ENCODE peak calls at places on chromosomes 1 and 21, in six cellular contexts. Y, T, J, R, D and I are unnamed samples.

GRCh38 chr1:109274533-109275476 is 8.1 kb downstream of the PSRC1 start:
- DNase-seq in Y (no peak), T (no peak), J (no peak), R (peak; percentile 49), D (peak; percentile 65), I (no peak)

GRCh38 chr1:201904579-201904978 is 15.9 kb downstream of the SHISA4 start:
- DNase-seq in Y (no peak), T (no peak), J (no peak), R (peak; percentile 70), D (no peak), I (no peak)

GRCh38 chr1:11806307-11806936 is 431 bp downstream of the CLCN6 start:
- DNase-seq in Y (no peak), T (no peak), J (no peak), R (no peak), D (no peak), I (no peak)

GRCh38 chr1:14842891-14843290 is 244.4 kb downstream of the KAZN start:
- DNase-seq in Y (no peak), T (no peak), J (no peak), R (peak; percentile 87), D (no peak), I (no peak)

GRCh38 chr1:211133841-211134669 is at the start of gene KCNH1:
- DNase-seq in Y (peak; percentile 90), T (peak; percentile 88), J (peak; percentile 92), R (peak; percentile 92), D (peak; percentile 74), I (peak; percentile 88)

GRCh38 chr1:191904991-191905390 is 253.3 kb upstream of the RGS18 start:
- DNase-seq in Y (no peak), T (no peak), J (no peak), R (no peak), D (no peak), I (no peak)

GRCh38 chr1:192601145-192602048 is 25.8 kb downstream of the RGS1 start:
- DNase-seq in Y (no peak), T (no peak), J (no peak), R (no peak), D (no peak), I (no peak)

GRCh38 chr1:228013322-228014234 is 6.8 kb downstream of the WNT3A start:
- DNase-seq in Y (no peak), T (no peak), J (no peak), R (no peak), D (no peak), I (no peak)

GRCh38 chr21:37119421-37120218 is 46.6 kb downstream of the TTC3 start:
- DNase-seq in Y (peak; percentile 52), T (peak; percentile 5), J (peak; percentile 37), R (no peak), D (no peak), I (peak; percentile 8)

GRCh38 chr1:20632386-20632785 is 872 bp upstream of the PINK1 start:
- DNase-seq in Y (no peak), T (no peak), J (no peak), R (no peak), D (no peak), I (no peak)

GRCh38 chr1:92583821-92584760 is 97.4 kb upstream of the GFI1 start:
- DNase-seq in Y (no peak), T (no peak), J (no peak), R (no peak), D (no peak), I (no peak)

GRCh38 chr1:48793863-48794262 is 17.2 kb upstream of the BEND5 start:
- DNase-seq in Y (no peak), T (no peak), J (no peak), R (no peak), D (no peak), I (no peak)

GRCh38 chr21:23633447-23633846 is 1973.8 kb downstream of the MRPL39 start:
- DNase-seq in Y (no peak), T (no peak), J (no peak), R (no peak), D (no peak), I (no peak)

GRCh38 chr1:213714645-213715044 is 273.1 kb upstream of the PROX1 start:
- DNase-seq in Y (no peak), T (no peak), J (peak; percentile 17), R (no peak), D (no peak), I (no peak)

GRCh38 chr1:231630558-231631205 is 4.1 kb downstream of the DISC1 start:
- DNase-seq in Y (no peak), T (no peak), J (no peak), R (peak; percentile 28), D (no peak), I (no peak)

GRCh38 chr1:15023976-15024375 is 129.6 kb upstream of the TMEM51 start:
- DNase-seq in Y (no peak), T (no peak), J (no peak), R (no peak), D (no peak), I (no peak)

GRCh38 chr1:42845866-42846256 is 552 bp upstream of the ZNF691 start:
- DNase-seq in Y (no peak), T (peak; percentile 26), J (no peak), R (no peak), D (no peak), I (peak; percentile 22)

GRCh38 chr1:221344693-221345092 is 397.2 kb downstream of the DUSP10 start:
- DNase-seq in Y (no peak), T (no peak), J (no peak), R (peak; percentile 53), D (no peak), I (no peak)

GRCh38 chr1:227906550-227906991 is 41.2 kb downstream of the WNT9A start:
- DNase-seq in Y (no peak), T (no peak), J (no peak), R (no peak), D (no peak), I (no peak)

GRCh38 chr1:174165471-174166137 is 6.3 kb downstream of the RABGAP1L start:
- DNase-seq in Y (no peak), T (no peak), J (no peak), R (no peak), D (no peak), I (no peak)

GRCh38 chr1:57729181-57729580 is 305.3 kb upstream of the DAB1 start:
- DNase-seq in Y (no peak), T (no peak), J (no peak), R (no peak), D (no peak), I (no peak)

GRCh38 chr1:59132353-59132752 is 164.5 kb upstream of the FGGY start:
- DNase-seq in Y (no peak), T (no peak), J (no peak), R (no peak), D (no peak), I (no peak)

GRCh38 chr1:211213702-211214101 is 45.5 kb upstream of the RCOR3 start:
- DNase-seq in Y (no peak), T (no peak), J (no peak), R (no peak), D (no peak), I (no peak)

GRCh38 chr1:109197163-109198042 is 16.3 kb upstream of the SARS1 start:
- DNase-seq in Y (peak; percentile 49), T (peak; percentile 55), J (no peak), R (peak; percentile 95), D (no peak), I (no peak)

GRCh38 chr21:39156024-39156423 is 27.2 kb downstream of the PSMG1 start:
- DNase-seq in Y (no peak), T (no peak), J (no peak), R (peak; percentile 60), D (no peak), I (no peak)

GRCh38 chr1:159909381-159909780 is 9.4 kb upstream of the CFAP45 start:
- DNase-seq in Y (no peak), T (no peak), J (no peak), R (no peak), D (no peak), I (no peak)

GRCh38 chr1:88780485-88780884 is 96.4 kb downstream of the PKN2 start:
- DNase-seq in Y (no peak), T (no peak), J (no peak), R (no peak), D (no peak), I (no peak)